ENCODE peak calls at places on chromosomes 13 and 19, in six cellular contexts. I is H9, H is H1, D is mesendoderm, B is neuronal stem cell, G is IMR-90. X is an unnamed sample.
A peak's percentile ranks its signal among the peaks of the same experiment; 100 is the strongest.

GRCh38 chr13:107373551-107373950 is 805.6 kb upstream of the ARGLU1 start:
- DNase-seq in D (peak; percentile 73), B (peak; percentile 26), I (peak; percentile 33), G (peak; percentile 91), H (no peak), X (peak; percentile 88)

GRCh38 chr19:3538965-3539742 is at the start of gene TEKTIP1:
- DNase-seq in H (peak; percentile 66), G (no peak), I (peak; percentile 66), D (peak; percentile 43), B (no peak), X (peak; percentile 34)

GRCh38 chr19:13150919-13151604 is 851 bp downstream of the IER2 start:
- DNase-seq in D (no peak), B (peak; percentile 42), I (no peak), G (no peak), H (peak; percentile 58), X (peak; percentile 31)

GRCh38 chr19:47315125-47315821 is 5.6 kb downstream of the C5AR1 start:
- DNase-seq in D (peak; percentile 92), H (no peak), G (peak; percentile 97), B (no peak), I (peak; percentile 67), X (peak; percentile 95)

GRCh38 chr13:106566682-106567420 is 1.1 kb downstream of the ARGLU1 start:
- DNase-seq in I (peak; percentile 56), B (no peak), H (no peak), D (peak; percentile 81), G (peak; percentile 62), X (peak; percentile 61)

GRCh38 chr13:100108913-100109507 is 20.1 kb downstream of the PCCA start:
- DNase-seq in D (no peak), B (no peak), H (no peak), G (peak; percentile 19), I (no peak), X (no peak)

GRCh38 chr19:48595833-48596232 is 10.7 kb upstream of the SPACA4 start:
- DNase-seq in B (no peak), I (no peak), H (no peak), D (no peak), G (no peak), X (no peak)

GRCh38 chr13:48304132-48304876 is 753 bp downstream of the RB1 start:
- DNase-seq in D (no peak), G (peak; percentile 55), B (peak; percentile 17), H (no peak), I (no peak), X (peak; percentile 77)

GRCh38 chr19:43806848-43807247 is 4.6 kb upstream of the LYPD5 start:
- DNase-seq in B (no peak), G (no peak), H (no peak), I (no peak), D (no peak), X (no peak)

GRCh38 chr13:47455581-47455980 is 545.5 kb downstream of the SUCLA2 start:
- DNase-seq in D (no peak), H (no peak), I (no peak), B (no peak), G (no peak), X (no peak)

GRCh38 chr19:49374665-49375434 is 11.2 kb downstream of the DKKL1 start:
- DNase-seq in G (no peak), H (no peak), D (no peak), B (no peak), I (no peak), X (no peak)

GRCh38 chr19:36573948-36574726 is 1.0 kb upstream of the ZNF529 start:
- DNase-seq in D (peak; percentile 14), G (peak; percentile 35), B (no peak), I (no peak), H (no peak), X (peak; percentile 53)

GRCh38 chr19:55554749-55555152 is 9.4 kb upstream of the SBK3 start:
- DNase-seq in I (no peak), G (no peak), D (no peak), B (no peak), H (no peak), X (no peak)

GRCh38 chr13:77918391-77919261 is at the start of gene EDNRB:
- DNase-seq in G (peak; percentile 17), H (peak; percentile 77), D (peak; percentile 74), I (peak; percentile 62), B (peak; percentile 26), X (peak; percentile 69)

GRCh38 chr19:18833849-18834643 is 2.3 kb downstream of the UPF1 start:
- DNase-seq in B (no peak), G (no peak), H (no peak), D (no peak), I (no peak), X (peak; percentile 21)

GRCh38 chr19:18832331-18833140 is 777 bp downstream of the UPF1 start:
- DNase-seq in D (peak; percentile 78), B (peak; percentile 30), H (peak; percentile 67), G (no peak), I (peak; percentile 57), X (peak; percentile 51)

GRCh38 chr19:18833141-18833476 is 1.4 kb downstream of the UPF1 start:
- DNase-seq in I (no peak), H (no peak), G (no peak), D (no peak), B (no peak), X (peak; percentile 34)

GRCh38 chr19:18831524-18832330 is at the start of gene UPF1:
- DNase-seq in I (peak; percentile 96), B (peak; percentile 93), H (peak; percentile 97), G (peak; percentile 88), D (peak; percentile 95), X (peak; percentile 90)

GRCh38 chr19:18834644-18834984 is 2.9 kb downstream of the UPF1 start:
- DNase-seq in G (no peak), D (no peak), I (no peak), B (no peak), H (no peak), X (no peak)
- H3K4ac ChIP-seq in G (no peak overlapping the region), D (no peak overlapping the region), I (no peak overlapping the region), B (no peak overlapping the region), H (no peak overlapping the region), X (no peak overlapping the region)

DNA sequence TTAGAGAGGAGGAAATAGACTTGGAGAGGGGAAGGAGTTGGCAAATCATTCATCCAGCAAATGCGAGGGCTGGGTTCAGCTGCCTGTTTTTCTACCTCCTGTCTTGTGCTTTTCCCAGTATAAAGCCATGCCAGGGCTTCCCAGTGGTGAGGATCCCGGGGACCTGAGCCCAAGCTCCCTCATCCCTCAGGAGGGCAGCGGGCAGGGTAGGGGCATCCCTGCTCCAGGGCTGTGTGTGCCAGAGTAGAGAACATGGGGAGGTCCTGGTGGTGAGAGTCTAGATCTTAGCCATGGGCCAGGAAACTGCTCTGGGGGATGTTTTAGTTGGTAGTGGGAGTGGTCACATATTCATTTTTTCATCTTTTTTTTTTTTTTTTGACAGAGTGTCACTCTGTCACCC is 43.6 kb downstream of the GPR12 start:
- DNase-seq in B (no peak), I (no peak), D (no peak), G (no peak), H (no peak), X (no peak)
- H3K23ac ChIP-seq in B (no peak overlapping the region), I (no peak overlapping the region), D (no peak overlapping the region), G (no peak overlapping the region), H (no peak overlapping the region), X (no peak overlapping the region)

DNA sequence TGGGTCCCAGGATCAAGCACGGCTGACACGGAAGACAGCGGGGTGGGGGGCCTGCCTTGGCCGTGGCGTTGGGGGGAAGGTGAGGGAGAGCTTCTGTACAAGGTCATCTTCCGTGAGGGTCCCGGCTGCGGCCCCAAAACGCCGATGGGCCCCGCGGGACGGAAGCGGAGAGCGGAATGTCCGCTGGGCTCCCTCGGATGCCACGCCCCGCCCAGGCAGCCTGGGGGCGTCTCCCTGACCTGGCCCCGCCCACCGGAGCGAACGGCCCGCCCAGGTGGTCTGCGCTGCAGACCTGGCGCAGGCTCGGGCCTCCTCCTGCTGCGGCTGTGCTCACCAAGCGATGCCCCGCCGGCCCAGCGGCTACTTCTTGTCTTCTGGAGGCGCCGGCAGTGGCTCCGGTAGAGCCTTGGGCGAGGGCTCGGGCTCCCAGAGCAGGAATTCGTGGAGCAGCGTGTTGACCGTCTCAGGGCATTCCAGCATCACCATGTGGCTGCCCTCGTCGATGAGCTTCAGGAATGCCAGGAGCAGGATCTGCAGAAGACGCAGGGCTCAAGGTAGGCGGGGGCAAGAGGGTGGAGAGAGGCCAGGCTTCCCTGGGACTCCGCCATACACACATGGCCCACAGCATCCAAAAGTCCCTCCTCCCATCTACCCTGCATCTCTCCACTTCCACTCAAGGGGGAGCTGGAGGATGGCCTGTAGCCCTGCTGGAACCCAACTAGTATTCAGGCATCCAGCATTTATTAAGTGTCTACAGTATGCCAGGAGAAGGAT is 10.7 kb downstream of the ABHD8 start:
- DNase-seq in G (peak; percentile 82), B (peak; percentile 79), I (peak; percentile 95), D (peak; percentile 98), H (peak; percentile 98), X (peak; percentile 94)
- H3K4ac ChIP-seq in G (peak overlapping the region; percentile 74), B (no peak overlapping the region), I (no peak overlapping the region), D (no peak overlapping the region), H (no peak overlapping the region), X (peak overlapping the region; percentile 98)

GRCh38 chr13:62887046-62887445 is 1471.4 kb upstream of the PCDH20 start:
- DNase-seq in D (no peak), H (no peak), G (no peak), I (no peak), B (no peak), X (no peak)
- H3K23ac ChIP-seq in D (no peak overlapping the region), H (no peak overlapping the region), G (no peak overlapping the region), I (no peak overlapping the region), B (no peak overlapping the region), X (no peak overlapping the region)

GRCh38 chr19:57818378-57818777 is 3.7 kb upstream of the ZNF552 start:
- DNase-seq in G (no peak), D (peak; percentile 64), H (no peak), B (no peak), I (no peak), X (no peak)
- H3K4ac ChIP-seq in G (no peak overlapping the region), D (no peak overlapping the region), H (no peak overlapping the region), B (no peak overlapping the region), I (no peak overlapping the region), X (no peak overlapping the region)

X was measured in mesenchymal stem cell.